ENCODE peak calls at places on chromosomes 7 and 10, in nine cellular contexts. One of them, this sample, is unnamed.

GRCh38 chr10:36602374-36602773 is 523.0 kb upstream of the ANKRD30A start:
- DNase-seq in WERI-Rb-1: no peak
- DNase-seq in prostate gland: no peak
- DNase-seq in GM23338: no peak
- DNase-seq in lower lobe of right lung: no peak
- DNase-seq in suprapubic skin: no peak
- DNase-seq in BE2C: no peak
- DNase-seq in cardiac fibroblast: peak; percentile 80
- DNase-seq in astrocyte of the cerebellum: peak; percentile 44
- DNase-seq in this sample: peak; percentile 19

GRCh38 chr10:89515031-89515841 is 20.2 kb downstream of the SLC16A12 start:
- DNase-seq in WERI-Rb-1: no peak
- DNase-seq in prostate gland: no peak
- DNase-seq in GM23338: peak; percentile 7
- DNase-seq in lower lobe of right lung: no peak
- DNase-seq in suprapubic skin: no peak
- DNase-seq in BE2C: no peak
- DNase-seq in cardiac fibroblast: peak; percentile 99
- DNase-seq in astrocyte of the cerebellum: peak; percentile 99
- DNase-seq in this sample: peak; percentile 97

GRCh38 chr7:104034679-104035078 is 45.2 kb upstream of the RELN start:
- DNase-seq in WERI-Rb-1: no peak
- DNase-seq in prostate gland: no peak
- DNase-seq in GM23338: no peak
- DNase-seq in lower lobe of right lung: no peak
- DNase-seq in suprapubic skin: no peak
- DNase-seq in BE2C: no peak
- DNase-seq in cardiac fibroblast: no peak
- DNase-seq in astrocyte of the cerebellum: no peak
- DNase-seq in this sample: no peak

GRCh38 chr10:60390224-60390626 is 550 bp upstream of the ANK3 start:
- DNase-seq in WERI-Rb-1: no peak
- DNase-seq in prostate gland: no peak
- DNase-seq in GM23338: no peak
- DNase-seq in lower lobe of right lung: no peak
- DNase-seq in suprapubic skin: no peak
- DNase-seq in BE2C: no peak
- DNase-seq in cardiac fibroblast: peak; percentile 61
- DNase-seq in astrocyte of the cerebellum: no peak
- DNase-seq in this sample: no peak

GRCh38 chr7:100863406-100863950 is 3.7 kb upstream of the TRIP6 start:
- DNase-seq in WERI-Rb-1: no peak
- DNase-seq in prostate gland: no peak
- DNase-seq in GM23338: no peak
- DNase-seq in lower lobe of right lung: no peak
- DNase-seq in suprapubic skin: no peak
- DNase-seq in BE2C: no peak
- DNase-seq in cardiac fibroblast: no peak
- DNase-seq in astrocyte of the cerebellum: peak; percentile 51
- DNase-seq in this sample: no peak

GRCh38 chr10:131213651-131214505 is 97.6 kb downstream of the TCERG1L start:
- DNase-seq in WERI-Rb-1: no peak
- DNase-seq in prostate gland: no peak
- DNase-seq in GM23338: no peak
- DNase-seq in lower lobe of right lung: peak; percentile 28
- DNase-seq in suprapubic skin: peak; percentile 38
- DNase-seq in BE2C: no peak
- DNase-seq in cardiac fibroblast: no peak
- DNase-seq in astrocyte of the cerebellum: no peak
- DNase-seq in this sample: no peak

GRCh38 chr10:44995581-44995913 is 5.2 kb upstream of the ZNF22 start:
- DNase-seq in WERI-Rb-1: no peak
- DNase-seq in prostate gland: no peak
- DNase-seq in GM23338: no peak
- DNase-seq in lower lobe of right lung: no peak
- DNase-seq in suprapubic skin: no peak
- DNase-seq in BE2C: no peak
- DNase-seq in cardiac fibroblast: no peak
- DNase-seq in astrocyte of the cerebellum: no peak
- DNase-seq in this sample: no peak

GRCh38 chr7:23247602-23248335 is 1.2 kb downstream of the GPNMB start:
- DNase-seq in WERI-Rb-1: no peak
- DNase-seq in prostate gland: no peak
- DNase-seq in GM23338: peak; percentile 65
- DNase-seq in lower lobe of right lung: peak; percentile 74
- DNase-seq in suprapubic skin: no peak
- DNase-seq in BE2C: no peak
- DNase-seq in cardiac fibroblast: peak; percentile 14
- DNase-seq in astrocyte of the cerebellum: no peak
- DNase-seq in this sample: no peak

GRCh38 chr10:77478248-77478963 is 159.2 kb downstream of the KCNMA1 start:
- DNase-seq in WERI-Rb-1: no peak
- DNase-seq in prostate gland: no peak
- DNase-seq in GM23338: no peak
- DNase-seq in lower lobe of right lung: no peak
- DNase-seq in suprapubic skin: no peak
- DNase-seq in BE2C: no peak
- DNase-seq in cardiac fibroblast: peak; percentile 79
- DNase-seq in astrocyte of the cerebellum: peak; percentile 78
- DNase-seq in this sample: peak; percentile 60

GRCh38 chr10:84114088-84114667 is 25.1 kb upstream of the GHITM start:
- DNase-seq in WERI-Rb-1: no peak
- DNase-seq in prostate gland: no peak
- DNase-seq in GM23338: peak; percentile 67
- DNase-seq in lower lobe of right lung: no peak
- DNase-seq in suprapubic skin: no peak
- DNase-seq in BE2C: no peak
- DNase-seq in cardiac fibroblast: peak; percentile 3
- DNase-seq in astrocyte of the cerebellum: no peak
- DNase-seq in this sample: no peak

GRCh38 chr10:124152781-124153600 is 59.6 kb upstream of the CHST15 start:
- DNase-seq in WERI-Rb-1: no peak
- DNase-seq in prostate gland: peak; percentile 54
- DNase-seq in GM23338: peak; percentile 23
- DNase-seq in lower lobe of right lung: peak; percentile 58
- DNase-seq in suprapubic skin: no peak
- DNase-seq in BE2C: no peak
- DNase-seq in cardiac fibroblast: peak; percentile 69
- DNase-seq in astrocyte of the cerebellum: peak; percentile 76
- DNase-seq in this sample: no peak

GRCh38 chr10:33535866-33536265 is 201.4 kb upstream of the NRP1 start:
- DNase-seq in WERI-Rb-1: no peak
- DNase-seq in prostate gland: no peak
- DNase-seq in GM23338: no peak
- DNase-seq in lower lobe of right lung: no peak
- DNase-seq in suprapubic skin: no peak
- DNase-seq in BE2C: no peak
- DNase-seq in cardiac fibroblast: no peak
- DNase-seq in astrocyte of the cerebellum: no peak
- DNase-seq in this sample: no peak

GRCh38 chr7:3267928-3268690 is 32.9 kb upstream of the SDK1 start:
- DNase-seq in WERI-Rb-1: peak; percentile 91
- DNase-seq in prostate gland: no peak
- DNase-seq in GM23338: no peak
- DNase-seq in lower lobe of right lung: no peak
- DNase-seq in suprapubic skin: no peak
- DNase-seq in BE2C: no peak
- DNase-seq in cardiac fibroblast: peak; percentile 98
- DNase-seq in astrocyte of the cerebellum: peak; percentile 84
- DNase-seq in this sample: peak; percentile 7

GRCh38 chr7:52209658-52210057 is 825.8 kb upstream of the POM121L12 start:
- DNase-seq in WERI-Rb-1: no peak
- DNase-seq in prostate gland: no peak
- DNase-seq in GM23338: no peak
- DNase-seq in lower lobe of right lung: no peak
- DNase-seq in suprapubic skin: no peak
- DNase-seq in BE2C: no peak
- DNase-seq in cardiac fibroblast: no peak
- DNase-seq in astrocyte of the cerebellum: no peak
- DNase-seq in this sample: no peak

DNA sequence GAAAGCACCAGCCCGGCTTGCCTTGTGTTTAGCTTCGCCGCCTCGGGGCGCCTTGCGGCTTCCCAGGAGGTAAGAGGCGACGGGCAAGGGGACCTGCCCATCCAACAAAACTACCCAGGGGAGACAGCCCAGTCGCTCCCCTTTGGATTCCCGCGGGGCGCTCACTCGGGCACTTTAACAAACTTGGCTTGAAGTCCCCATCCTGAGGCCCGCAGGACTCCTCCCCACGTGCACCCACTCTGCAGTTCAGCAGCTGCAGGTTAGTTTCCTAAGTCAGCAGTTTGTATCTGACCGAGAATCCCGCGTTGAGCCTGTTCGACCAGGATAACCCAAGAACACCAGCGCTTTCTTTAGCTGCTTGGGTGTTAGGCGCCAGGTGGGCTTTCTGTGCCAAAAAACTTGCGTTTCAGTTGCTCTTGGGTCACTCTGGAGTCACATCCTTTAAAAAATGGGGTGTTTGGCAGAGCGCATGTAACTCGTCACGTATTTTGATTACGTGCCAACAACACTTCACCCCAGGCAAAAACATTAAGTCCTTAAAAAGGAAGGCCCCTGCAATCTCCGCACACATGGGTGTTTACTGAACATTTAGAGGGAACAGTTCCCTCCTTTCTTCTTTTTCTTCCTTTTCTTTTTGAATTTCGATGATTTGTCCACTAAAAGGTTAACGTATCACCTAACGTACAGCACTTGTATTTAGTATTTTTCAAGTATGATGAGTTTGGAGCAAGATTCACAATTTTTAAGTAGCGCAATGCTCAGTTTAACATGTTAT is 876 bp downstream of the DNAH11 start:
- DNase-seq in WERI-Rb-1: no peak
- DNase-seq in prostate gland: no peak
- DNase-seq in GM23338: peak; percentile 55
- DNase-seq in lower lobe of right lung: no peak
- DNase-seq in suprapubic skin: no peak
- DNase-seq in BE2C: no peak
- DNase-seq in cardiac fibroblast: peak; percentile 49
- DNase-seq in astrocyte of the cerebellum: no peak
- DNase-seq in this sample: no peak
- H3K4me3 ChIP-seq in WERI-Rb-1: peak overlapping the region; percentile 1
- H3K4me3 ChIP-seq in prostate gland: peak overlapping the region; percentile 42
- H3K4me3 ChIP-seq in GM23338: peak overlapping the region; percentile 59
- H3K4me3 ChIP-seq in lower lobe of right lung: peak overlapping the region; percentile 59
- H3K4me3 ChIP-seq in suprapubic skin: peak overlapping the region; percentile 53
- H3K4me3 ChIP-seq in BE2C: no peak overlapping the region
- H3K4me3 ChIP-seq in cardiac fibroblast: peak overlapping the region; percentile 34
- H3K4me3 ChIP-seq in astrocyte of the cerebellum: peak overlapping the region; percentile 53
- H3K4me3 ChIP-seq in this sample: peak overlapping the region; percentile 45

GRCh38 chr7:26202019-26202985 is 757 bp downstream of the CBX3 start:
- DNase-seq in WERI-Rb-1: peak; percentile 50
- DNase-seq in prostate gland: no peak
- DNase-seq in GM23338: peak; percentile 52
- DNase-seq in lower lobe of right lung: peak; percentile 70
- DNase-seq in suprapubic skin: no peak
- DNase-seq in BE2C: peak; percentile 79
- DNase-seq in cardiac fibroblast: peak; percentile 43
- DNase-seq in astrocyte of the cerebellum: no peak
- DNase-seq in this sample: no peak
- H3K4me3 ChIP-seq in WERI-Rb-1: peak overlapping the region; percentile 96
- H3K4me3 ChIP-seq in prostate gland: peak overlapping the region; percentile 99
- H3K4me3 ChIP-seq in GM23338: peak overlapping the region; percentile 71
- H3K4me3 ChIP-seq in lower lobe of right lung: peak overlapping the region; percentile 83
- H3K4me3 ChIP-seq in suprapubic skin: peak overlapping the region; percentile 99
- H3K4me3 ChIP-seq in BE2C: peak overlapping the region; percentile 85
- H3K4me3 ChIP-seq in cardiac fibroblast: peak overlapping the region; percentile 98
- H3K4me3 ChIP-seq in astrocyte of the cerebellum: peak overlapping the region; percentile 100
- H3K4me3 ChIP-seq in this sample: peak overlapping the region; percentile 98

GRCh38 chr7:73703225-73703624 is 16.2 kb downstream of the STX1A start:
- DNase-seq in WERI-Rb-1: no peak
- DNase-seq in prostate gland: no peak
- DNase-seq in GM23338: no peak
- DNase-seq in lower lobe of right lung: no peak
- DNase-seq in suprapubic skin: no peak
- DNase-seq in BE2C: no peak
- DNase-seq in cardiac fibroblast: no peak
- DNase-seq in astrocyte of the cerebellum: no peak
- DNase-seq in this sample: no peak

GRCh38 chr7:73704640-73705550 is 14.6 kb downstream of the STX1A start:
- DNase-seq in WERI-Rb-1: peak; percentile 86
- DNase-seq in prostate gland: peak; percentile 69
- DNase-seq in GM23338: no peak
- DNase-seq in lower lobe of right lung: peak; percentile 65
- DNase-seq in suprapubic skin: no peak
- DNase-seq in BE2C: no peak
- DNase-seq in cardiac fibroblast: peak; percentile 94
- DNase-seq in astrocyte of the cerebellum: no peak
- DNase-seq in this sample: no peak

GRCh38 chr7:73703649-73703984 is 15.9 kb downstream of the STX1A start:
- DNase-seq in WERI-Rb-1: no peak
- DNase-seq in prostate gland: no peak
- DNase-seq in GM23338: no peak
- DNase-seq in lower lobe of right lung: no peak
- DNase-seq in suprapubic skin: no peak
- DNase-seq in BE2C: no peak
- DNase-seq in cardiac fibroblast: no peak
- DNase-seq in astrocyte of the cerebellum: no peak
- DNase-seq in this sample: no peak

GRCh38 chr7:73705551-73705920 is 13.9 kb downstream of the STX1A start:
- DNase-seq in WERI-Rb-1: no peak
- DNase-seq in prostate gland: no peak
- DNase-seq in GM23338: no peak
- DNase-seq in lower lobe of right lung: no peak
- DNase-seq in suprapubic skin: no peak
- DNase-seq in BE2C: no peak
- DNase-seq in cardiac fibroblast: no peak
- DNase-seq in astrocyte of the cerebellum: no peak
- DNase-seq in this sample: no peak

DNA sequence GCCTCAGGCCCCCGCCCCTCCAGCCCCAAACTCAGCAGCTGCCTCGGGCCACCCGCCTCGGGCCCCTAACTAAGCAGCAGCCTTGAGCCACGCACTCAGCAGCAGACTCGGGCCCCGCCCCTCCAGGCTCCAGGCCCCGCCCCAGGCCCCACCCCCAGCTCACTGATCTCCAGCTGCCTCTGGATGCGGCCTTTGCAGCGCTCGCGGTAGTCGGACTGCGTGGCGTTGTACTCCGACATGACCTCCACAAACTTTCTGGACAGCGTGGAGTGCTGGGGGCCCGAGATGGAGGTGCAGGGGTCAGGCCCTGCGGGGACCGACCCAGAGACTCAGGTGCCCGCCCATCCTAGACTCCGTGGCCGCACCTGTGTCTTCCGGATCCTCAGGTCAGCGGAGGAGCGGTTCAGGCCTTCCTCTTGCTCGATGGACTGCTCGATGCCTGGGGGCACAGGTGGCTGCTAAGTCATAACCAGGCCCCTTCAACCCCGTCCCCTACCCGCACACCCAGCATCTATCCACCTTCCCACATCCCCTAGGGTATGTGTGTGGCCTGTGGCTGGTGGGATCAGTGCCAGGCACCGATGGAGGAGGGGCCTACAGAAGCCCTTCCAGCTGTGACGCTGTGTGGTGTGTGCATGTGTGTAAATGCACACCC is 15.4 kb downstream of the STX1A start:
- DNase-seq in WERI-Rb-1: peak; percentile 67
- DNase-seq in prostate gland: no peak
- DNase-seq in GM23338: peak; percentile 91
- DNase-seq in lower lobe of right lung: peak; percentile 65
- DNase-seq in suprapubic skin: no peak
- DNase-seq in BE2C: peak; percentile 90
- DNase-seq in cardiac fibroblast: peak; percentile 64
- DNase-seq in astrocyte of the cerebellum: no peak
- DNase-seq in this sample: no peak
- H3K4me3 ChIP-seq in WERI-Rb-1: no peak overlapping the region
- H3K4me3 ChIP-seq in prostate gland: no peak overlapping the region
- H3K4me3 ChIP-seq in GM23338: peak overlapping the region; percentile 54
- H3K4me3 ChIP-seq in lower lobe of right lung: peak overlapping the region; percentile 25
- H3K4me3 ChIP-seq in suprapubic skin: peak overlapping the region; percentile 13
- H3K4me3 ChIP-seq in BE2C: peak overlapping the region; percentile 36
- H3K4me3 ChIP-seq in cardiac fibroblast: no peak overlapping the region
- H3K4me3 ChIP-seq in astrocyte of the cerebellum: no peak overlapping the region
- H3K4me3 ChIP-seq in this sample: no peak overlapping the region

GRCh38 chr7:140398821-140399220 is 491 bp upstream of the SLC37A3 start:
- DNase-seq in WERI-Rb-1: no peak
- DNase-seq in prostate gland: no peak
- DNase-seq in GM23338: no peak
- DNase-seq in lower lobe of right lung: no peak
- DNase-seq in suprapubic skin: no peak
- DNase-seq in BE2C: no peak
- DNase-seq in cardiac fibroblast: no peak
- DNase-seq in astrocyte of the cerebellum: no peak
- DNase-seq in this sample: no peak
- H3K4me3 ChIP-seq in WERI-Rb-1: no peak overlapping the region
- H3K4me3 ChIP-seq in prostate gland: no peak overlapping the region
- H3K4me3 ChIP-seq in GM23338: no peak overlapping the region
- H3K4me3 ChIP-seq in lower lobe of right lung: peak overlapping the region; percentile 88
- H3K4me3 ChIP-seq in suprapubic skin: peak overlapping the region; percentile 99
- H3K4me3 ChIP-seq in BE2C: peak overlapping the region; percentile 78
- H3K4me3 ChIP-seq in cardiac fibroblast: no peak overlapping the region
- H3K4me3 ChIP-seq in astrocyte of the cerebellum: no peak overlapping the region
- H3K4me3 ChIP-seq in this sample: no peak overlapping the region

This sample was measured in BJ.